ENCODE peak calls at places on chromosomes 12 and 14, in five cellular contexts. One of them, this sample, is unnamed.

GRCh38 chr12:50825372-50825838 is 17.3 kb upstream of the TMPRSS12 start:
- DNase-seq in body of pancreas: peak
- DNase-seq in A673: peak
- DNase-seq in A549: peak
- DNase-seq in astrocyte: peak
- DNase-seq in this sample: peak

GRCh38 chr12:115222220-115222619 is 538.2 kb upstream of the TBX3 start:
- DNase-seq in A549: no peak
- DNase-seq in astrocyte: no peak
- DNase-seq in body of pancreas: no peak
- DNase-seq in A673: no peak
- DNase-seq in this sample: no peak

GRCh38 chr14:100662850-100663527 is 63.7 kb upstream of the DLK1 start:
- DNase-seq in A549: peak
- DNase-seq in astrocyte: peak
- DNase-seq in A673: peak
- DNase-seq in body of pancreas: peak
- DNase-seq in this sample: no peak

GRCh38 chr12:12747281-12747680 is 30.1 kb downstream of the CDKN1B start:
- DNase-seq in A549: no peak
- DNase-seq in body of pancreas: no peak
- DNase-seq in astrocyte: no peak
- DNase-seq in A673: no peak
- DNase-seq in this sample: no peak

GRCh38 chr12:57621497-57622292 is 10.5 kb downstream of the ARHGEF25 start:
- DNase-seq in body of pancreas: peak
- DNase-seq in astrocyte: no peak
- DNase-seq in A549: peak
- DNase-seq in A673: peak
- DNase-seq in this sample: no peak

GRCh38 chr12:53046655-53047220 is 3.1 kb upstream of the TNS2 start:
- DNase-seq in astrocyte: peak
- DNase-seq in A549: peak
- DNase-seq in body of pancreas: peak
- DNase-seq in A673: peak
- DNase-seq in this sample: peak

GRCh38 chr12:96985515-96986362 is 78.7 kb downstream of the NEDD1 start:
- DNase-seq in body of pancreas: peak
- DNase-seq in A549: peak
- DNase-seq in A673: peak
- DNase-seq in astrocyte: no peak
- DNase-seq in this sample: no peak

GRCh38 chr12:105220929-105221290 is 15.1 kb downstream of the APPL2 start:
- DNase-seq in A549: no peak
- DNase-seq in body of pancreas: no peak
- DNase-seq in A673: no peak
- DNase-seq in astrocyte: no peak
- DNase-seq in this sample: no peak

GRCh38 chr12:62319058-62319457 is 58.9 kb downstream of the USP15 start:
- DNase-seq in astrocyte: no peak
- DNase-seq in A673: no peak
- DNase-seq in A549: no peak
- DNase-seq in body of pancreas: no peak
- DNase-seq in this sample: no peak

GRCh38 chr12:95942532-95943230 is at the start of gene CCDC38:
- DNase-seq in A549: peak
- DNase-seq in A673: peak
- DNase-seq in astrocyte: peak
- DNase-seq in body of pancreas: peak
- DNase-seq in this sample: peak

GRCh38 chr14:94770251-94770749 is 387 bp upstream of the GSC start:
- DNase-seq in body of pancreas: no peak
- DNase-seq in astrocyte: peak
- DNase-seq in A549: no peak
- DNase-seq in A673: peak
- DNase-seq in this sample: no peak

GRCh38 chr14:61467281-61467680 is 145.9 kb downstream of the PRKCH start:
- DNase-seq in A549: no peak
- DNase-seq in astrocyte: no peak
- DNase-seq in body of pancreas: no peak
- DNase-seq in A673: no peak
- DNase-seq in this sample: no peak

GRCh38 chr12:120453977-120454376 is 7.7 kb downstream of the GATC start:
- DNase-seq in astrocyte: no peak
- DNase-seq in body of pancreas: no peak
- DNase-seq in A549: peak
- DNase-seq in A673: peak
- DNase-seq in this sample: peak

GRCh38 chr12:63952980-63953379 is 108.5 kb downstream of the SRGAP1 start:
- DNase-seq in astrocyte: no peak
- DNase-seq in A673: no peak
- DNase-seq in A549: no peak
- DNase-seq in body of pancreas: no peak
- DNase-seq in this sample: no peak

GRCh38 chr12:107406932-107407331 is 278.7 kb upstream of the PWP1 start:
- DNase-seq in A549: no peak
- DNase-seq in A673: no peak
- DNase-seq in astrocyte: no peak
- DNase-seq in body of pancreas: no peak
- DNase-seq in this sample: no peak

GRCh38 chr14:91415794-91416743 is 1.6 kb downstream of the CCDC88C start:
- DNase-seq in body of pancreas: peak
- DNase-seq in A549: no peak
- DNase-seq in astrocyte: no peak
- DNase-seq in A673: peak
- DNase-seq in this sample: no peak

GRCh38 chr12:6530576-6531260 is 3.6 kb upstream of the GAPDH start:
- DNase-seq in A549: no peak
- DNase-seq in astrocyte: no peak
- DNase-seq in body of pancreas: no peak
- DNase-seq in A673: no peak
- DNase-seq in this sample: no peak

GRCh38 chr12:1517734-1518485 is 76.5 kb downstream of the FBXL14 start:
- DNase-seq in body of pancreas: no peak
- DNase-seq in A549: no peak
- DNase-seq in astrocyte: no peak
- DNase-seq in A673: no peak
- DNase-seq in this sample: no peak

GRCh38 chr14:92607251-92607650 is 93.7 kb downstream of the RIN3 start:
- DNase-seq in astrocyte: no peak
- DNase-seq in A549: no peak
- DNase-seq in A673: no peak
- DNase-seq in body of pancreas: no peak
- DNase-seq in this sample: no peak

GRCh38 chr14:73958591-73958990 is 8.5 kb downstream of the COQ6 start:
- DNase-seq in A549: no peak
- DNase-seq in astrocyte: no peak
- DNase-seq in A673: no peak
- DNase-seq in body of pancreas: no peak
- DNase-seq in this sample: no peak

GRCh38 chr14:29148221-29148620 is 381.6 kb downstream of the FOXG1 start:
- DNase-seq in body of pancreas: no peak
- DNase-seq in A673: no peak
- DNase-seq in A549: no peak
- DNase-seq in astrocyte: no peak
- DNase-seq in this sample: no peak

GRCh38 chr12:91332305-91332704 is 149.7 kb upstream of the DCN start:
- DNase-seq in A549: no peak
- DNase-seq in A673: no peak
- DNase-seq in astrocyte: no peak
- DNase-seq in body of pancreas: no peak
- DNase-seq in this sample: no peak
- TF ChIP-seq CTCF in A549: no peak
- TF ChIP-seq CTCF in A673: no peak
- TF ChIP-seq CTCF in astrocyte: no peak
- TF ChIP-seq CTCF in body of pancreas: no peak
- TF ChIP-seq CTCF in this sample: no peak

DNA sequence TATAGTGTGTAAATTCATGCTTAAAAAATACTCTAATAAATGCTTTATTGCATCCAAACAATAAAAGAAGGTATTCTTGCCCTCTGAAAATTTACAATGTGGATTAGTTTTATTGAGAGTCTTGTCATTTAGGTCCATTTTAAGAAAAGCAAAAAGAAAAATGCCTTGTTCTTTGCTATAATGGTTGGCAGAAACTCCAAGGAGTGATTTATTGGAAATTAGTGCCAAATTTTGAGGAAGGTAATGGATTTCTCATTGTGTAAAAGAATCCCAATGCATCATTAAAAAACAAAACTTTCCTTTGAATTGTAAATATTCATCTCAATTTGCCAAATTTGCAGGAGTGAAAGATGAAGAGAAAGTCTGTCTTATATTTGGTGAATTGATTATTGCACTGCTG is 511.6 kb downstream of the TMTC2 start:
- DNase-seq in A673: no peak
- DNase-seq in A549: no peak
- DNase-seq in astrocyte: no peak
- DNase-seq in body of pancreas: no peak
- DNase-seq in this sample: no peak
- H3K4me3 ChIP-seq in A673: no peak
- H3K4me3 ChIP-seq in A549: no peak
- H3K4me3 ChIP-seq in astrocyte: no peak
- H3K4me3 ChIP-seq in body of pancreas: no peak
- H3K4me3 ChIP-seq in this sample: no peak

GRCh38 chr12:99043319-99043914 is 398.3 kb downstream of the APAF1 start:
- DNase-seq in A673: peak
- DNase-seq in body of pancreas: peak
- DNase-seq in A549: peak
- DNase-seq in astrocyte: peak
- DNase-seq in this sample: peak
- TF ChIP-seq CTCF in A673: peak
- TF ChIP-seq CTCF in body of pancreas: peak
- TF ChIP-seq CTCF in A549: peak
- TF ChIP-seq CTCF in astrocyte: peak
- TF ChIP-seq CTCF in this sample: peak

DNA sequence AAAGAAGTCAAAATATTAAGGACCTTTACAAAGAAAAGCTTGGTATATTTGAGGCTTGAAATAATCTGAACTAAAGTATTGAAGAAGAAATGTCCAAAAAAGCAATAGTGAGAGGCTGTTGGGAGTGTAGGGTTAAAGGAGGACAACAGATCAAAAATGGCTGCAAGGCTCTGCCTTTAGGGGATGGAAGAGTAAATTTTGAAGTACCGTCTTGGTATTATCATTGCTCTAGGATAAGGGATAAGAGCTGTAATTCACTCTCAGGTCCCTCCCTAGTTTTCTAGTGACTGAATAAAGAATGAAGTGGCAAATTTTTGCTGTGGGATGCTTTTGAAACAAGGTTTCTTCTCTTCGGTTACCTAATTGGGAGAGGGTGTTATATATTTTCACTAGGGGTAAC is 38.7 kb downstream of the LEMD3 start:
- DNase-seq in astrocyte: no peak
- DNase-seq in A549: no peak
- DNase-seq in body of pancreas: no peak
- DNase-seq in A673: no peak
- DNase-seq in this sample: no peak
- H3K4me3 ChIP-seq in astrocyte: no peak
- H3K4me3 ChIP-seq in A549: no peak
- H3K4me3 ChIP-seq in body of pancreas: no peak
- H3K4me3 ChIP-seq in A673: no peak
- H3K4me3 ChIP-seq in this sample: no peak